ENCODE peak calls at places on chromosomes 5 and 9, in four cellular contexts. One of them, this sample, is unnamed.

GRCh38 chr9:77899679-77900354 is 131.8 kb downstream of the GNAQ start:
- DNase-seq in ELR: peak; percentile 88
- DNase-seq in KBM-7: no peak
- DNase-seq in cardiac septum: no peak
- DNase-seq in this sample: peak; percentile 69

GRCh38 chr5:149358294-149358651 is 427 bp downstream of the PCYOX1L start:
- DNase-seq in ELR: peak; percentile 25
- DNase-seq in KBM-7: peak; percentile 51
- DNase-seq in cardiac septum: no peak
- DNase-seq in this sample: no peak

GRCh38 chr5:2750758-2751464 is 566 bp downstream of the IRX2 start:
- DNase-seq in KBM-7: no peak
- DNase-seq in cardiac septum: no peak
- DNase-seq in ELR: peak; percentile 49
- DNase-seq in this sample: no peak

GRCh38 chr9:134950404-134950760 is 32.7 kb upstream of the FCN1 start:
- DNase-seq in cardiac septum: no peak
- DNase-seq in KBM-7: no peak
- DNase-seq in ELR: no peak
- DNase-seq in this sample: no peak

GRCh38 chr9:105046907-105047651 is 119.1 kb upstream of the ABCA1 start:
- DNase-seq in KBM-7: no peak
- DNase-seq in ELR: no peak
- DNase-seq in cardiac septum: no peak
- DNase-seq in this sample: no peak

GRCh38 chr9:31839273-31839672 is 545.2 kb upstream of the ACO1 start:
- DNase-seq in KBM-7: no peak
- DNase-seq in cardiac septum: no peak
- DNase-seq in ELR: no peak
- DNase-seq in this sample: no peak

GRCh38 chr9:2418619-2419018 is 203.0 kb upstream of the VLDLR start:
- DNase-seq in ELR: no peak
- DNase-seq in KBM-7: peak; percentile 1
- DNase-seq in cardiac septum: no peak
- DNase-seq in this sample: peak; percentile 62

GRCh38 chr9:88923653-88924284 is 67.5 kb upstream of the S1PR3 start:
- DNase-seq in cardiac septum: peak; percentile 80
- DNase-seq in KBM-7: no peak
- DNase-seq in ELR: no peak
- DNase-seq in this sample: no peak

GRCh38 chr5:176784218-176785165 is 25.9 kb upstream of the UNC5A start:
- DNase-seq in KBM-7: no peak
- DNase-seq in cardiac septum: no peak
- DNase-seq in ELR: peak; percentile 90
- DNase-seq in this sample: peak; percentile 50

GRCh38 chr5:151659001-151659754 is 27.5 kb downstream of the SPARC start:
- DNase-seq in ELR: peak; percentile 84
- DNase-seq in cardiac septum: peak; percentile 92
- DNase-seq in KBM-7: peak; percentile 75
- DNase-seq in this sample: no peak

GRCh38 chr5:63860379-63860778 is 101.9 kb downstream of the HTR1A start:
- DNase-seq in cardiac septum: no peak
- DNase-seq in ELR: no peak
- DNase-seq in KBM-7: no peak
- DNase-seq in this sample: no peak

GRCh38 chr9:129517006-129517405 is 103.9 kb downstream of the C9orf50 start:
- DNase-seq in ELR: no peak
- DNase-seq in KBM-7: no peak
- DNase-seq in cardiac septum: no peak
- DNase-seq in this sample: no peak

GRCh38 chr9:111866976-111867375 is 29.6 kb upstream of the UGCG start:
- DNase-seq in KBM-7: peak; percentile 5
- DNase-seq in ELR: peak; percentile 93
- DNase-seq in cardiac septum: no peak
- DNase-seq in this sample: peak; percentile 58

GRCh38 chr9:35906923-35907699 is 1.1 kb downstream of the HRCT1 start:
- DNase-seq in ELR: peak; percentile 51
- DNase-seq in KBM-7: no peak
- DNase-seq in cardiac septum: peak; percentile 77
- DNase-seq in this sample: peak; percentile 32

GRCh38 chr5:159764283-159764927 is 151.9 kb upstream of the ADRA1B start:
- DNase-seq in cardiac septum: no peak
- DNase-seq in ELR: peak; percentile 84
- DNase-seq in KBM-7: peak; percentile 14
- DNase-seq in this sample: peak; percentile 72

GRCh38 chr9:35116539-35116897 is 856 bp upstream of the ATOSB start:
- DNase-seq in ELR: no peak
- DNase-seq in KBM-7: no peak
- DNase-seq in cardiac septum: no peak
- DNase-seq in this sample: no peak

GRCh38 chr9:91362212-91362611 is 494 bp upstream of the AUH start:
- DNase-seq in cardiac septum: no peak
- DNase-seq in ELR: no peak
- DNase-seq in KBM-7: no peak
- DNase-seq in this sample: no peak

GRCh38 chr5:10563940-10564837 is at the start of gene ANKRD33B:
- DNase-seq in KBM-7: peak; percentile 73
- DNase-seq in ELR: peak; percentile 86
- DNase-seq in cardiac septum: peak; percentile 89
- DNase-seq in this sample: no peak

GRCh38 chr9:134375430-134376385 is 49.5 kb downstream of the RXRA start:
- DNase-seq in ELR: no peak
- DNase-seq in KBM-7: no peak
- DNase-seq in cardiac septum: no peak
- DNase-seq in this sample: no peak

GRCh38 chr5:14895301-14895700 is 23.7 kb upstream of the ANKH start:
- DNase-seq in ELR: peak; percentile 35
- DNase-seq in cardiac septum: no peak
- DNase-seq in KBM-7: no peak
- DNase-seq in this sample: no peak

GRCh38 chr5:170277953-170278352 is 19.6 kb downstream of the LCP2 start:
- DNase-seq in KBM-7: peak; percentile 40
- DNase-seq in cardiac septum: no peak
- DNase-seq in ELR: no peak
- DNase-seq in this sample: no peak

GRCh38 chr9:112007575-112008240 is 111.1 kb downstream of the UGCG start:
- DNase-seq in KBM-7: no peak
- DNase-seq in cardiac septum: no peak
- DNase-seq in ELR: no peak
- DNase-seq in this sample: peak; percentile 34

GRCh38 chr5:72841756-72842535 is 25.5 kb downstream of the TNPO1 start:
- DNase-seq in KBM-7: no peak
- DNase-seq in ELR: peak; percentile 65
- DNase-seq in cardiac septum: no peak
- DNase-seq in this sample: no peak

GRCh38 chr5:114716955-114717354 is 355.1 kb downstream of the KCNN2 start:
- DNase-seq in KBM-7: no peak
- DNase-seq in ELR: no peak
- DNase-seq in cardiac septum: no peak
- DNase-seq in this sample: no peak

GRCh38 chr5:127577458-127577857 is 60.0 kb downstream of the PRRC1 start:
- DNase-seq in KBM-7: no peak
- DNase-seq in ELR: peak; percentile 6
- DNase-seq in cardiac septum: no peak
- DNase-seq in this sample: no peak